ENCODE peak calls at places on chromosomes 7 and 10, in seven cellular contexts. One of them, this sample, is unnamed.

GRCh38 chr7:94656925-94657731 is 1.2 kb upstream of the SGCE start:
- DNase-seq in GM10248: no peak
- DNase-seq in T follicular helper cell: no peak
- DNase-seq in COLO829: no peak
- DNase-seq in hepatocyte: peak
- DNase-seq in EL: peak
- DNase-seq in ascending aorta: no peak
- DNase-seq in this sample: no peak

GRCh38 chr7:68461430-68461829 is 1136.8 kb upstream of the AUTS2 start:
- DNase-seq in GM10248: no peak
- DNase-seq in T follicular helper cell: no peak
- DNase-seq in COLO829: no peak
- DNase-seq in hepatocyte: no peak
- DNase-seq in EL: no peak
- DNase-seq in ascending aorta: no peak
- DNase-seq in this sample: no peak

GRCh38 chr10:103816431-103816830 is 38.9 kb downstream of the SH3PXD2A start:
- DNase-seq in GM10248: no peak
- DNase-seq in T follicular helper cell: no peak
- DNase-seq in COLO829: no peak
- DNase-seq in hepatocyte: no peak
- DNase-seq in EL: peak
- DNase-seq in ascending aorta: no peak
- DNase-seq in this sample: no peak

GRCh38 chr7:2024227-2024918 is 208.4 kb downstream of the MAD1L1 start:
- DNase-seq in GM10248: no peak
- DNase-seq in T follicular helper cell: no peak
- DNase-seq in COLO829: no peak
- DNase-seq in hepatocyte: no peak
- DNase-seq in EL: peak
- DNase-seq in ascending aorta: peak
- DNase-seq in this sample: peak

GRCh38 chr7:23471090-23471859 is 984 bp upstream of the IGF2BP3 start:
- DNase-seq in GM10248: peak
- DNase-seq in T follicular helper cell: no peak
- DNase-seq in COLO829: peak
- DNase-seq in hepatocyte: peak
- DNase-seq in EL: peak
- DNase-seq in ascending aorta: no peak
- DNase-seq in this sample: no peak

GRCh38 chr7:152647-153046 is 39.7 kb upstream of the FAM20C start:
- DNase-seq in GM10248: no peak
- DNase-seq in T follicular helper cell: no peak
- DNase-seq in COLO829: no peak
- DNase-seq in hepatocyte: no peak
- DNase-seq in EL: no peak
- DNase-seq in ascending aorta: no peak
- DNase-seq in this sample: peak

GRCh38 chr10:63515002-63515763 is 6.0 kb upstream of the REEP3 start:
- DNase-seq in GM10248: no peak
- DNase-seq in T follicular helper cell: no peak
- DNase-seq in COLO829: peak
- DNase-seq in hepatocyte: peak
- DNase-seq in EL: peak
- DNase-seq in ascending aorta: no peak
- DNase-seq in this sample: no peak

GRCh38 chr10:93165367-93165766 is 91.7 kb downstream of the CYP26A1 start:
- DNase-seq in GM10248: no peak
- DNase-seq in T follicular helper cell: no peak
- DNase-seq in COLO829: no peak
- DNase-seq in hepatocyte: no peak
- DNase-seq in EL: peak
- DNase-seq in ascending aorta: no peak
- DNase-seq in this sample: no peak

This sample was measured in upper lobe of right lung.